ENCODE peak calls at places on chromosome 12, in four cellular contexts. One of them, this sample, is unnamed.

GRCh38 chr12:53325539-53326061 is 4.2 kb upstream of the AAAS start:
- DNase-seq in upper lobe of left lung: peak; percentile 51
- DNase-seq in adrenal gland: peak; percentile 44
- DNase-seq in tibial artery: no peak
- DNase-seq in this sample: peak; percentile 30

GRCh38 chr12:91189526-91189925 is 6.9 kb upstream of the DCN start:
- DNase-seq in adrenal gland: no peak
- DNase-seq in upper lobe of left lung: no peak
- DNase-seq in tibial artery: no peak
- DNase-seq in this sample: no peak

GRCh38 chr12:109567967-109568366 is 5.3 kb downstream of the MMAB start:
- DNase-seq in upper lobe of left lung: no peak
- DNase-seq in adrenal gland: peak; percentile 38
- DNase-seq in tibial artery: no peak
- DNase-seq in this sample: no peak

GRCh38 chr12:46516238-46516932 is 143.8 kb upstream of the SLC38A2 start:
- DNase-seq in tibial artery: no peak
- DNase-seq in adrenal gland: no peak
- DNase-seq in upper lobe of left lung: no peak
- DNase-seq in this sample: no peak

GRCh38 chr12:124727244-124727673 is 136.4 kb downstream of the SCARB1 start:
- DNase-seq in tibial artery: peak; percentile 77
- DNase-seq in adrenal gland: peak; percentile 88
- DNase-seq in upper lobe of left lung: peak; percentile 85
- DNase-seq in this sample: no peak

GRCh38 chr12:28089363-28089762 is 100.9 kb upstream of the CCDC91 start:
- DNase-seq in upper lobe of left lung: no peak
- DNase-seq in adrenal gland: no peak
- DNase-seq in tibial artery: no peak
- DNase-seq in this sample: no peak

GRCh38 chr12:103924761-103925641 is 5.2 kb upstream of the HSP90B1 start:
- DNase-seq in upper lobe of left lung: no peak
- DNase-seq in tibial artery: no peak
- DNase-seq in adrenal gland: no peak
- DNase-seq in this sample: no peak

GRCh38 chr12:12725086-12725955 is 8.2 kb downstream of the CDKN1B start:
- DNase-seq in adrenal gland: peak; percentile 93
- DNase-seq in upper lobe of left lung: peak; percentile 96
- DNase-seq in tibial artery: peak; percentile 98
- DNase-seq in this sample: peak; percentile 87

GRCh38 chr12:11658796-11659195 is 9.3 kb downstream of the ETV6 start:
- DNase-seq in tibial artery: no peak
- DNase-seq in upper lobe of left lung: no peak
- DNase-seq in adrenal gland: no peak
- DNase-seq in this sample: no peak

GRCh38 chr12:103877934-103878510 is 37.0 kb upstream of the NT5DC3 start:
- DNase-seq in upper lobe of left lung: peak; percentile 32
- DNase-seq in tibial artery: peak; percentile 36
- DNase-seq in adrenal gland: peak; percentile 50
- DNase-seq in this sample: peak; percentile 17

GRCh38 chr12:95218852-95219171 is 1.2 kb downstream of the VEZT start:
- DNase-seq in tibial artery: no peak
- DNase-seq in upper lobe of left lung: peak; percentile 35
- DNase-seq in adrenal gland: no peak
- DNase-seq in this sample: no peak

GRCh38 chr12:52294803-52295202 is 3.5 kb upstream of the KRT81 start:
- DNase-seq in adrenal gland: no peak
- DNase-seq in upper lobe of left lung: no peak
- DNase-seq in tibial artery: no peak
- DNase-seq in this sample: no peak

GRCh38 chr12:49962861-49963765 is 1.4 kb downstream of the AQP5 start:
- DNase-seq in tibial artery: no peak
- DNase-seq in upper lobe of left lung: peak; percentile 86
- DNase-seq in adrenal gland: peak; percentile 86
- DNase-seq in this sample: no peak

GRCh38 chr12:120702629-120703028 is 7.6 kb upstream of the UNC119B start:
- DNase-seq in tibial artery: no peak
- DNase-seq in upper lobe of left lung: no peak
- DNase-seq in adrenal gland: peak; percentile 68
- DNase-seq in this sample: no peak

GRCh38 chr12:106044773-106045172 is 94.0 kb downstream of the NUAK1 start:
- DNase-seq in tibial artery: no peak
- DNase-seq in adrenal gland: no peak
- DNase-seq in upper lobe of left lung: no peak
- DNase-seq in this sample: no peak

GRCh38 chr12:27680638-27681037 is 15.6 kb upstream of the REP15 start:
- DNase-seq in upper lobe of left lung: no peak
- DNase-seq in tibial artery: no peak
- DNase-seq in adrenal gland: no peak
- DNase-seq in this sample: no peak

GRCh38 chr12:59657266-59657665 is 61.4 kb downstream of the SLC16A7 start:
- DNase-seq in adrenal gland: no peak
- DNase-seq in tibial artery: no peak
- DNase-seq in upper lobe of left lung: no peak
- DNase-seq in this sample: no peak

GRCh38 chr12:1108276-1108675 is 117.3 kb downstream of the ERC1 start:
- DNase-seq in adrenal gland: no peak
- DNase-seq in upper lobe of left lung: no peak
- DNase-seq in tibial artery: no peak
- DNase-seq in this sample: no peak

GRCh38 chr12:6608592-6609311 is 1.6 kb upstream of the CHD4 start:
- DNase-seq in upper lobe of left lung: no peak
- DNase-seq in tibial artery: no peak
- DNase-seq in adrenal gland: peak; percentile 52
- DNase-seq in this sample: no peak

GRCh38 chr12:62878211-62878610 is 56.7 kb downstream of the PPM1H start:
- DNase-seq in upper lobe of left lung: no peak
- DNase-seq in adrenal gland: no peak
- DNase-seq in tibial artery: no peak
- DNase-seq in this sample: no peak

GRCh38 chr12:2023365-2023764 is 19.1 kb upstream of the DCP1B start:
- DNase-seq in tibial artery: no peak
- DNase-seq in upper lobe of left lung: no peak
- DNase-seq in adrenal gland: no peak
- DNase-seq in this sample: no peak

GRCh38 chr12:13404631-13405473 is 208.3 kb downstream of the EMP1 start:
- DNase-seq in upper lobe of left lung: no peak
- DNase-seq in adrenal gland: no peak
- DNase-seq in tibial artery: no peak
- DNase-seq in this sample: no peak

GRCh38 chr12:49920241-49920914 is 16.7 kb upstream of the FAIM2 start:
- DNase-seq in upper lobe of left lung: no peak
- DNase-seq in tibial artery: peak; percentile 45
- DNase-seq in adrenal gland: no peak
- DNase-seq in this sample: no peak

GRCh38 chr12:18782827-18783226 is 44.9 kb downstream of the CAPZA3 start:
- DNase-seq in tibial artery: no peak
- DNase-seq in upper lobe of left lung: no peak
- DNase-seq in adrenal gland: no peak
- DNase-seq in this sample: no peak

GRCh38 chr12:120687570-120688289 is 781 bp downstream of the MLEC start:
- DNase-seq in adrenal gland: no peak
- DNase-seq in tibial artery: peak; percentile 34
- DNase-seq in upper lobe of left lung: no peak
- DNase-seq in this sample: peak; percentile 25

GRCh38 chr12:69985656-69986055 is 160.6 kb downstream of the MYRFL start:
- DNase-seq in adrenal gland: no peak
- DNase-seq in tibial artery: no peak
- DNase-seq in upper lobe of left lung: no peak
- DNase-seq in this sample: no peak
- TF ChIP-seq CTCF in adrenal gland: peak; percentile 23
- TF ChIP-seq CTCF in tibial artery: no peak
- TF ChIP-seq CTCF in upper lobe of left lung: no peak
- TF ChIP-seq CTCF in this sample: peak; percentile 24

DNA sequence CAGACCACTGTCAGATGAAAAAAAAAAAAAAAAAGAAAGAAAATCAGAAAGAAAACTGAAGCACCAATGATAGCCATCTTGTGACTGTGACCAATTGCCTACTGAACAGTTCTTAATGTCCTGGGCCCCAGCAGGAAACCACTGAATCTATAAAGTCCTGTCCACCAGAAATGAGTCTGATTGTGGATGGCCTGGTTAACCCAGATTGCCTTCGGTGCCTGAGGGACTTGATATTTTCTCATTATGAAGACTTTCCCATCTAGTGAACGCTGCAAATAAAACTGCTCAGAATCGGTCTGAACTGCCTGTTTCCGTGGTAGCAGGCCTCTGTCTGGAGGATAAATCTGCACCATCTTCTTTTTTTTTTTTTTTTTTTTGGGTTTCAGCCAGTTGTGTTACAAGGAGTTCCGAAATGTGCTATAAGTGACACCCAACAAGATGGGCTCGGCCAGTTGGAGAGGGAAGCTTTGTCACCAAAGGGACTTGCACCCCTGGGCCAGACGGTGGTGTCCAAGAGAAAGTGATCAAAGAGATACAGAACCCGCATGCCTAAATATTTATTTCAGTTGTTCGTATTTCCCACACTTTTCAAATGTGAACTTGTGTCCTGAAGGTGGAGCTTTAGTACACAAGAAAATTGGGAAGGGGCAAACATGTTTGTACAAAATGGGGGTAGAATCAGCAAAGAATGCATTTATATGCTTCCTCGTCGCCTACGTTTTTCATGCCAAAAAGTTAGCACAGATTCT is 3.0 kb upstream of the PLXNC1 start:
- DNase-seq in adrenal gland: no peak
- DNase-seq in tibial artery: no peak
- DNase-seq in upper lobe of left lung: no peak
- DNase-seq in this sample: no peak
- TF ChIP-seq CTCF in adrenal gland: peak; percentile 48
- TF ChIP-seq CTCF in tibial artery: peak; percentile 25
- TF ChIP-seq CTCF in upper lobe of left lung: no peak
- TF ChIP-seq CTCF in this sample: no peak

GRCh38 chr12:112977139-112977538 is 1.2 kb upstream of the OAS2 start:
- DNase-seq in tibial artery: no peak
- DNase-seq in adrenal gland: no peak
- DNase-seq in upper lobe of left lung: no peak
- DNase-seq in this sample: no peak
- TF ChIP-seq CTCF in tibial artery: no peak
- TF ChIP-seq CTCF in adrenal gland: no peak
- TF ChIP-seq CTCF in upper lobe of left lung: no peak
- TF ChIP-seq CTCF in this sample: no peak

GRCh38 chr12:121797937-121798801 is 4.7 kb upstream of the RHOF start:
- DNase-seq in adrenal gland: peak; percentile 75
- DNase-seq in tibial artery: peak; percentile 63
- DNase-seq in upper lobe of left lung: no peak
- DNase-seq in this sample: no peak

GRCh38 chr12:121798807-121799174 is 5.0 kb upstream of the SETD1B start:
- DNase-seq in upper lobe of left lung: no peak
- DNase-seq in tibial artery: no peak
- DNase-seq in adrenal gland: no peak
- DNase-seq in this sample: no peak

GRCh38 chr12:121795029-121795977 is 1.8 kb upstream of the RHOF start:
- DNase-seq in upper lobe of left lung: peak; percentile 94
- DNase-seq in tibial artery: peak; percentile 90
- DNase-seq in adrenal gland: peak; percentile 91
- DNase-seq in this sample: peak; percentile 89

GRCh38 chr12:121799175-121799841 is 4.5 kb upstream of the SETD1B start:
- DNase-seq in tibial artery: peak; percentile 83
- DNase-seq in upper lobe of left lung: peak; percentile 83
- DNase-seq in adrenal gland: peak; percentile 80
- DNase-seq in this sample: peak; percentile 46

GRCh38 chr12:121796855-121797751 is 3.6 kb upstream of the RHOF start:
- DNase-seq in tibial artery: peak; percentile 97
- DNase-seq in upper lobe of left lung: peak; percentile 98
- DNase-seq in adrenal gland: peak; percentile 94
- DNase-seq in this sample: no peak
- TF ChIP-seq CTCF in tibial artery: peak; percentile 23
- TF ChIP-seq CTCF in upper lobe of left lung: peak; percentile 43
- TF ChIP-seq CTCF in adrenal gland: peak; percentile 25
- TF ChIP-seq CTCF in this sample: no peak

GRCh38 chr12:25152055-25152454 is 42.9 kb downstream of the DNAI7 start:
- DNase-seq in tibial artery: no peak
- DNase-seq in adrenal gland: no peak
- DNase-seq in upper lobe of left lung: no peak
- DNase-seq in this sample: no peak

GRCh38 chr12:25151476-25151875 is 43.5 kb downstream of the DNAI7 start:
- DNase-seq in upper lobe of left lung: peak; percentile 25
- DNase-seq in tibial artery: peak; percentile 49
- DNase-seq in adrenal gland: peak; percentile 21
- DNase-seq in this sample: no peak

GRCh38 chr12:25155031-25155576 is 39.9 kb downstream of the DNAI7 start:
- DNase-seq in adrenal gland: no peak
- DNase-seq in upper lobe of left lung: no peak
- DNase-seq in tibial artery: no peak
- DNase-seq in this sample: no peak
- TF ChIP-seq CTCF in adrenal gland: peak; percentile 53
- TF ChIP-seq CTCF in upper lobe of left lung: peak; percentile 9
- TF ChIP-seq CTCF in tibial artery: peak; percentile 47
- TF ChIP-seq CTCF in this sample: peak; percentile 78

GRCh38 chr12:40762072-40762471 is 69.8 kb downstream of the CNTN1 start:
- DNase-seq in tibial artery: no peak
- DNase-seq in adrenal gland: no peak
- DNase-seq in upper lobe of left lung: no peak
- DNase-seq in this sample: no peak
- TF ChIP-seq CTCF in tibial artery: no peak
- TF ChIP-seq CTCF in adrenal gland: no peak
- TF ChIP-seq CTCF in upper lobe of left lung: no peak
- TF ChIP-seq CTCF in this sample: no peak